ENCODE peak calls at places on chromosome 16, in seven cellular contexts. E is uterus, J is cardiac fibroblast, I is Peyer's patch, C is HFF-Myc, B is tibial artery, O is fibroblast of lung. H is an unnamed sample.

GRCh38 chr16:70638814-70639792 is 7.3 kb upstream of the IL34 start:
- DNase-seq in E (peak; percentile 49), J (peak; percentile 88), I (peak; percentile 65), C (no peak), B (no peak), O (peak; percentile 80), H (peak; percentile 83)

GRCh38 chr16:19417640-19418039 is at the start of gene TMC5:
- DNase-seq in E (no peak), J (no peak), I (peak; percentile 85), C (no peak), B (no peak), O (no peak), H (no peak)

GRCh38 chr16:85663891-85664321 is 24.8 kb downstream of the GINS2 start:
- DNase-seq in E (no peak), J (no peak), I (no peak), C (no peak), B (no peak), O (no peak), H (no peak)

GRCh38 chr16:12876778-12877177 is 24.6 kb upstream of the SHISA9 start:
- DNase-seq in E (no peak), J (no peak), I (no peak), C (no peak), B (no peak), O (no peak), H (no peak)

GRCh38 chr16:89599451-89599858 is 14.0 kb upstream of the DPEP1 start:
- DNase-seq in E (no peak), J (no peak), I (peak; percentile 88), C (no peak), B (no peak), O (no peak), H (no peak)

GRCh38 chr16:70695351-70696070 is 9.7 kb upstream of the MTSS2 start:
- DNase-seq in E (no peak), J (no peak), I (no peak), C (no peak), B (no peak), O (peak; percentile 41), H (no peak)

GRCh38 chr16:28258571-28258970 is 33.8 kb upstream of the SBK1 start:
- DNase-seq in E (no peak), J (peak; percentile 8), I (no peak), C (no peak), B (no peak), O (peak; percentile 32), H (peak; percentile 22)

GRCh38 chr16:61581417-61582046 is 454.7 kb downstream of the CDH8 start:
- DNase-seq in E (no peak), J (no peak), I (no peak), C (no peak), B (no peak), O (no peak), H (no peak)

GRCh38 chr16:62190426-62190825 is 154.2 kb upstream of the CDH8 start:
- DNase-seq in E (no peak), J (peak; percentile 1), I (no peak), C (no peak), B (no peak), O (peak; percentile 8), H (no peak)

GRCh38 chr16:26645629-26646028 is 421.1 kb upstream of the C16orf82 start:
- DNase-seq in E (no peak), J (no peak), I (no peak), C (no peak), B (no peak), O (no peak), H (no peak)

GRCh38 chr16:24523569-24523968 is 15.8 kb upstream of the RBBP6 start:
- DNase-seq in E (no peak), J (no peak), I (no peak), C (no peak), B (no peak), O (no peak), H (no peak)
- H3K4me3 ChIP-seq in E (no peak overlapping the region), J (no peak overlapping the region), I (no peak overlapping the region), C (no peak overlapping the region), B (no peak overlapping the region), O (no peak overlapping the region), H (no peak overlapping the region)

GRCh38 chr16:78460428-78460827 is 361.0 kb downstream of the WWOX start:
- DNase-seq in E (no peak), J (no peak), I (no peak), C (no peak), B (no peak), O (no peak), H (no peak)

GRCh38 chr16:78461087-78461486 is 361.6 kb downstream of the WWOX start:
- DNase-seq in E (no peak), J (no peak), I (no peak), C (no peak), B (no peak), O (no peak), H (no peak)

GRCh38 chr16:78463591-78463990 is 364.1 kb downstream of the WWOX start:
- DNase-seq in E (no peak), J (no peak), I (no peak), C (no peak), B (no peak), O (no peak), H (no peak)

GRCh38 chr16:78461496-78461938 is 362.1 kb downstream of the WWOX start:
- DNase-seq in E (no peak), J (no peak), I (no peak), C (no peak), B (no peak), O (no peak), H (no peak)

GRCh38 chr16:78462261-78463208 is 363.1 kb downstream of the WWOX start:
- DNase-seq in E (no peak), J (no peak), I (no peak), C (no peak), B (no peak), O (no peak), H (no peak)
- H3K4me3 ChIP-seq in E (no peak overlapping the region), J (no peak overlapping the region), I (no peak overlapping the region), C (no peak overlapping the region), B (peak overlapping the region; percentile 23), O (no peak overlapping the region), H (no peak overlapping the region)

GRCh38 chr16:54068212-54068611 is 218.4 kb downstream of the IRX3 start:
- DNase-seq in E (no peak), J (no peak), I (no peak), C (no peak), B (no peak), O (no peak), H (no peak)

GRCh38 chr16:54067317-54068065 is 219.1 kb downstream of the IRX3 start:
- DNase-seq in E (no peak), J (no peak), I (no peak), C (no peak), B (no peak), O (no peak), H (no peak)

GRCh38 chr16:54070944-54071343 is 215.6 kb downstream of the IRX3 start:
- DNase-seq in E (no peak), J (no peak), I (no peak), C (no peak), B (no peak), O (no peak), H (no peak)

GRCh38 chr16:54071516-54071915 is 215.1 kb downstream of the IRX3 start:
- DNase-seq in E (no peak), J (no peak), I (no peak), C (no peak), B (no peak), O (no peak), H (no peak)

DNA sequence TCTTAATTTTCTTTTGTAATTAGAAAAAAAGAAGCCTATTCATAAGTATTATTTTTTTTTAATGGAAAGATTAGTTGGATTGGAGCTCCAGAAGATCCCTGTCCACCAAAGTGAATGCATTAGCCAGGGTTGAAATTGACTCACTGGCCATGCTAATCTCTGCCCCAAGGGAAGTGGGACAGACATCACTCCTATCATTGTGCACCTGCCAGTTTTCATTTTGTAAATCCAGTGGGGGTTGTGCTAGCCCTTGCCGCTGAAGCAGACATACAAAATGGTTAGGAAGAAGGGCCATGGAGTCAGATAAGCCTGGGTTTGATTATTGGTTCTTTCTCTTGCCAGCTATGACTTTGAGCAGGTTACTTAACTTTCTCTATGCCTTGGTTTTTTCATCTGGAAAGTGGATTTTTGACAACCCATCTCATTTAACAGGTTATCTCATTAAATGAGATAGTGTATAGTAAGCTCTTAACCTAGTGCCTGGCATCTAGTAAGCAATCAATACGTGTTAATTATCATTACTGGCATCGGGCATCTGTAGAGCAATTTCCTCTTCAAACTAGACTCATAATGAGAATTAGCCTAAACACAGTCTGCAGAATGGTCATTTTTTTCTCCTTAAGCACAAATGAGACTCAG is 216.9 kb downstream of the IRX3 start:
- DNase-seq in E (no peak), J (no peak), I (no peak), C (no peak), B (no peak), O (no peak), H (no peak)
- H3K4me3 ChIP-seq in E (no peak overlapping the region), J (no peak overlapping the region), I (no peak overlapping the region), C (no peak overlapping the region), B (no peak overlapping the region), O (no peak overlapping the region), H (no peak overlapping the region)

DNA sequence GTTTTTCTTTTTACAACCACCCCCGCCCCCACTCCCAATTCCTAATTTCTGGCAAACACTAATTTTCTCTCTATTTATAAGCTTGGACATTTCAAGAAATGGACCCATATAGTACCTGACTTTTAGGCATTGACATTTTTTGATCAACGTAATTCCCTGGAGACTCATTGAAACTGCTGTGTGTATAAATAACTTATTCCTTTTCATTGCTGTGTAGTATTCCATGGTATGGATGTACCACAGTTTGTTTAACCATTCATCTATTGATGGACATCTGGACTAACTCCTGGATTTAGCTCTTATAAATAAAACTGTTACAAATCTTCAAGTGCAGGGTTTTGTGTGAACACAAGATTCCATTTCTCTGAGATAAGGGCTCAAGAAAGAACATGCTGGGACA is 47.1 kb upstream of the RBFOX1 start:
- DNase-seq in E (no peak), J (no peak), I (no peak), C (no peak), B (no peak), O (no peak), H (no peak)
- H3K4me3 ChIP-seq in E (no peak overlapping the region), J (no peak overlapping the region), I (no peak overlapping the region), C (no peak overlapping the region), B (no peak overlapping the region), O (no peak overlapping the region), H (no peak overlapping the region)

DNA sequence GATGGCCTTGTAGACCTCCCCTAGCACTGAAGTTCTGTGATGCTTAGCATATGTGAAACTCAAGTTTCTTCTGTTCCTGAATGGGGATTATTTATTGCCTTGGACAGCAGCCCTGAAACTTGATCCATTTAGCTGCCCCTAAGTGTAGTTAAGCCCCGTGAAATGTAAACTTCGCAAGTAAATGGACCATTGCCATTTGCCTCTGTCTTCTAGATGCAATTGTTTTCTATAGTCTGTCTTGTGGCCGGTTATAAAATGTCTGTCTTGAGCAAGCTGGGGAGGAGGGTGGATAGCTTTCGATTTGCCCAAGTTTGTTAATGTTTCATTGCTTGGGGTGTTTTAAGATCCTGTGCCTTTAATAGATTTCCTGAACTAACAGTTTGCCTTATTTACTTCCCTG is 261.8 kb downstream of the CDH13 start:
- DNase-seq in E (no peak), J (no peak), I (no peak), C (peak; percentile 96), B (no peak), O (peak; percentile 82), H (peak; percentile 77)
- H3K4me3 ChIP-seq in E (no peak overlapping the region), J (no peak overlapping the region), I (no peak overlapping the region), C (no peak overlapping the region), B (no peak overlapping the region), O (no peak overlapping the region), H (no peak overlapping the region)

GRCh38 chr16:73050115-73051099 is 2.5 kb upstream of the ZFHX3 start:
- DNase-seq in E (no peak), J (no peak), I (no peak), C (no peak), B (no peak), O (no peak), H (peak; percentile 32)
- H3K4me3 ChIP-seq in E (no peak overlapping the region), J (no peak overlapping the region), I (no peak overlapping the region), C (no peak overlapping the region), B (peak overlapping the region; percentile 0), O (peak overlapping the region; percentile 5), H (no peak overlapping the region)

GRCh38 chr16:7350801-7351200 is 18.2 kb downstream of the RBFOX1 start:
- DNase-seq in E (no peak), J (no peak), I (no peak), C (no peak), B (no peak), O (no peak), H (no peak)
- H3K4me3 ChIP-seq in E (no peak overlapping the region), J (no peak overlapping the region), I (no peak overlapping the region), C (no peak overlapping the region), B (no peak overlapping the region), O (no peak overlapping the region), H (no peak overlapping the region)